ENCODE peak calls at places on chromosomes 1 and 21, in seven cellular contexts. T is HFFc6, L is lower lobe of right lung, P is fibroblast of pulmonary artery, I is GM10248, H is endothelial cell of umbilical vein, S is PC-9. E is an unnamed sample.
A peak's percentile ranks its signal among the peaks of the same experiment; 100 is the strongest.

GRCh38 chr21:29376556-29376955 is 77.8 kb downstream of the BACH1 start:
- DNase-seq in T (no peak), L (peak; percentile 65), P (peak; percentile 37), I (peak; percentile 58), H (peak; percentile 12), S (no peak), E (peak; percentile 40)

GRCh38 chr1:1013922-1014617 is 773 bp downstream of the ISG15 start:
- DNase-seq in T (no peak), L (no peak), P (no peak), I (no peak), H (no peak), S (no peak), E (no peak)

GRCh38 chr1:176241385-176242015 is 34.4 kb upstream of the COP1 start:
- DNase-seq in T (peak; percentile 80), L (no peak), P (peak; percentile 77), I (no peak), H (peak; percentile 24), S (peak; percentile 76), E (no peak)

GRCh38 chr1:216140650-216141547 is 282.3 kb downstream of the USH2A start:
- DNase-seq in T (no peak), L (no peak), P (no peak), I (no peak), H (no peak), S (no peak), E (no peak)

GRCh38 chr21:45228171-45228641 is 59.5 kb downstream of the POFUT2 start:
- DNase-seq in T (peak; percentile 95), L (no peak), P (peak; percentile 94), I (no peak), H (peak; percentile 18), S (peak; percentile 79), E (no peak)

GRCh38 chr1:1021010-1021845 is 1.3 kb downstream of the AGRN start:
- DNase-seq in T (peak; percentile 72), L (peak; percentile 80), P (peak; percentile 71), I (no peak), H (peak; percentile 46), S (peak; percentile 72), E (peak; percentile 62)

GRCh38 chr21:45299026-45299863 is 11.6 kb upstream of the POFUT2 start:
- DNase-seq in T (no peak), L (peak; percentile 44), P (peak; percentile 69), I (no peak), H (no peak), S (no peak), E (no peak)

GRCh38 chr1:15090373-15090772 is 63.2 kb upstream of the TMEM51 start:
- DNase-seq in T (no peak), L (peak; percentile 92), P (no peak), I (no peak), H (peak; percentile 57), S (peak; percentile 84), E (no peak)

GRCh38 chr1:156468693-156469345 is 31.8 kb downstream of the MEF2D start:
- DNase-seq in T (peak; percentile 36), L (no peak), P (no peak), I (no peak), H (no peak), S (peak; percentile 16), E (no peak)

GRCh38 chr1:223471566-223471965 is 78.4 kb downstream of the CCDC185 start:
- DNase-seq in T (no peak), L (no peak), P (no peak), I (no peak), H (no peak), S (no peak), E (no peak)

GRCh38 chr1:4972761-4973320 is 318.4 kb downstream of the AJAP1 start:
- DNase-seq in T (no peak), L (no peak), P (no peak), I (no peak), H (no peak), S (no peak), E (no peak)

GRCh38 chr21:33971492-33972013 is 55.9 kb upstream of the ATP5PO start:
- DNase-seq in T (peak; percentile 88), L (no peak), P (no peak), I (no peak), H (peak; percentile 12), S (no peak), E (no peak)

GRCh38 chr1:246632584-246633168 is 66.4 kb downstream of the CNST start:
- DNase-seq in T (peak; percentile 96), L (no peak), P (peak; percentile 48), I (no peak), H (peak; percentile 33), S (peak; percentile 89), E (no peak)

GRCh38 chr1:27598288-27598687 is 5.7 kb downstream of the AHDC1 start:
- DNase-seq in T (no peak), L (no peak), P (peak; percentile 60), I (no peak), H (no peak), S (no peak), E (peak; percentile 85)

GRCh38 chr21:28899220-28899619 is 93.5 kb downstream of the LTN1 start:
- DNase-seq in T (no peak), L (no peak), P (no peak), I (no peak), H (no peak), S (no peak), E (no peak)

GRCh38 chr1:244513493-244513892 is 52.4 kb downstream of the CATSPERE start:
- DNase-seq in T (no peak), L (no peak), P (no peak), I (no peak), H (no peak), S (no peak), E (no peak)

GRCh38 chr1:156246762-156247459 is 945 bp downstream of the PAQR6 start:
- DNase-seq in T (no peak), L (no peak), P (no peak), I (no peak), H (no peak), S (no peak), E (no peak)

GRCh38 chr1:7247158-7247557 is 461.9 kb downstream of the CAMTA1 start:
- DNase-seq in T (no peak), L (no peak), P (no peak), I (no peak), H (no peak), S (no peak), E (no peak)

DNA sequence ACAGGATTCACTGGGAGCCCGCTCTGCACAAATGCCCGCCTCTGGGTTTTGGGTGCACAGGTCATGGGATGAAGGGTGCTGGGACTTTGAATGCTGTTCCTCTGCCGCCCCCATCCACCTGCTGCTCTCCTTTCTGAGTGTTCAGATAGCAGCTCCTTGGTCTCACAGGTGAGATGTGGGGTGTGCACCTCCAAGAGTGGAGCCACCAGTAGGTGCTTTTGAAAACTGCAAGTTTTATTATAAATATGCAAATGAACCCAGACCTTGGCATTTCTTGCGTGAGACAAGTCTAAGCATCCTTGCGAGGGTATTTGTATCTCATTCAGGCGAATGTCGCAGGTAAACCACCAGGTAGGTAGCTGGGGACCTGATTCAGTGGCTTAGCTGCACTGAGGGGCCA is 30.2 kb downstream of the OBSCN start:
- DNase-seq in T (no peak), L (no peak), P (no peak), I (no peak), H (no peak), S (no peak), E (no peak)
- TF ChIP-seq CTCF in T (no peak), L (no peak), P (no peak), I (no peak), H (no peak), S (no peak), E (no peak)

DNA sequence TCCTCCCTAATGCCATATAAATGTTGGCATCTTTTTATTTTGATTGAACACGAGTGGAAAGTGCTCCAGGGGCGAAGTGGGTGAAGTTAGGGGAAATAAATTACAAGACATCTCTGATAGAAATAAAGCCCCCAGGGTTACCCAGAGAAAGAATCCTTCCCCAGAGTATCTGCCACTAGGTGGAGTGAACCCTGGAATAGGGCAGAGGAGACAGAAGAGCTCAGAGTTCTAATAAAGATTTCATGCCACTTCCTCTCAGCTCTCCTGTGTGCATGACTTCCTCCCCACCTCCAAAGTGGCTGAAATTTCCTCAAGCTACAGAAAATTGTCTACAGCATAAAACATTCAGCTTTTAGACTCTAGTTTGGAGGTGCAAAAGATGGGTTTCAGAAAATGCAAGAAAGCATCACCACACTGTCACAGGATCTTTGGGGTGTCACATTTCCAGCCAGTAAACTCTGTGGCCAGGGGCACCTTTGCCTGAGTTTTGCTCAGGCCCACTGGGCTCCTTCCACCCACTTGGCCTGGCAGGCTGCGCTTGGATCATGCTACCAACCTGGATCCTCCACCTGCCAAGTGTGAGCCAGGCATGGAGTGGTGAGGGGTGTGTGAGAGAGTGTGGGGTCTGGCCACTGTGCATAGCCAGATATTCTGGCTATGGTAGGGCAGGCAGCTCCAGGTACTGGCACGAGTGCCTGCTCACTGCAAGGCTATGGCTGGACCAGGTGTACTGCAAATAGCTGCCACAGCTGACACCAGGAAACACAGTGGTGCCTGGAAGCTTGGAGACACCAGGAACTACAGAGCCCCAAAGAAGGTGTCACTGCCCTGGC is 208.8 kb upstream of the USP25 start:
- DNase-seq in T (no peak), L (no peak), P (no peak), I (no peak), H (no peak), S (no peak), E (no peak)
- TF ChIP-seq CTCF in T (peak; percentile 60), L (peak; percentile 34), P (peak; percentile 39), I (no peak), H (peak; percentile 15), S (no peak), E (peak; percentile 15)

GRCh38 chr1:22133247-22133927 is 9.5 kb downstream of the WNT4 start:
- DNase-seq in T (no peak), L (no peak), P (no peak), I (no peak), H (no peak), S (no peak), E (no peak)

GRCh38 chr1:22131062-22131461 is 11.8 kb downstream of the WNT4 start:
- DNase-seq in T (no peak), L (no peak), P (no peak), I (no peak), H (no peak), S (no peak), E (no peak)

GRCh38 chr1:22133928-22134324 is 9.0 kb downstream of the WNT4 start:
- DNase-seq in T (no peak), L (no peak), P (no peak), I (no peak), H (no peak), S (no peak), E (no peak)

GRCh38 chr1:22132517-22133235 is 10.2 kb downstream of the WNT4 start:
- DNase-seq in T (peak; percentile 63), L (no peak), P (peak; percentile 58), I (no peak), H (peak; percentile 74), S (no peak), E (no peak)

DNA sequence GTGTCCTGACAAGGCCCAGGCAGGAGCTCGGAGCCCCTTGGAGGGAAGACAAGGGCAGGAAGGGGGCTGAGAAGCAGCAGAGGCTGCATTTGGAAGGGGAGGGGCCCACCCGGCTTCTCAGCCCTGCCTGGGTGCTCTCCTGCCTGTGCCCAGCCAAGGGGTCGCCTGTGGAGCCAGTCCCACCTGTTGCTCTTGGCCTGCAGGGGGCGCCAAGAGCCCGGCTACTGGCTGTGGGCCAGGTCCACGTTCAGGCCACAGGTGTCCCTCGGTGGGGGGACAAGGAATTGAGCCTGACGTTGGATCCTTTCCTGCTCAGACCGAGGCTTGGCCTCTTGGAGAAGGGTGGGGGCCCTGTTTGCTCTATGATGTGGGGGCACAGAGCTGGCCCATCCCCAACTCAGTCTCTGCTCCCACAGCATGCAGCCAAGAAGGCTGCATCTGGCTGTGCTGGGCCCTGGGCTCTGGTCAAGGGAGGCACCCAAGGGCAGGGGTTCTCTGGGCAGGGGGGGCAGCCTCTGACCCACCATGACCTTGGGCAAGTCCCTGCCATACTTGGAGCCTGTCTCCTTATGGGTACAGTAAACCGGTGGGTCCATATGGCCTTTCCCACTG is 10.9 kb downstream of the WNT4 start:
- DNase-seq in T (no peak), L (peak; percentile 68), P (no peak), I (peak; percentile 86), H (peak; percentile 37), S (no peak), E (peak; percentile 76)
- TF ChIP-seq CTCF in T (peak; percentile 87), L (peak; percentile 84), P (peak; percentile 59), I (peak; percentile 91), H (peak; percentile 87), S (peak; percentile 89), E (peak; percentile 79)

GRCh38 chr1:234763361-234763760 is 153.4 kb upstream of the IRF2BP2 start:
- DNase-seq in T (no peak), L (no peak), P (no peak), I (no peak), H (no peak), S (no peak), E (no peak)
- TF ChIP-seq CTCF in T (no peak), L (no peak), P (no peak), I (no peak), H (no peak), S (no peak), E (no peak)

E was measured in glutamatergic neuron.